ENCODE peak calls at places on chromosomes 2 and 18, in six cellular contexts. J is Panc1, C is IMR-90, O is OCI-LY7, S is HepG2, N is cardiac muscle cell. T is an unnamed sample.

GRCh38 chr2:104901037-104901851 is 47.3 kb downstream of the POU3F3 start:
- DNase-seq in J (no peak), C (no peak), O (no peak), S (no peak), N (no peak), T (no peak)

GRCh38 chr2:1496394-1496821 is 83.1 kb downstream of the TPO start:
- DNase-seq in J (no peak), C (no peak), O (no peak), S (no peak), N (no peak), T (no peak)

GRCh38 chr2:172448544-172449267 is 21.3 kb downstream of the ITGA6 start:
- DNase-seq in J (no peak), C (no peak), O (no peak), S (no peak), N (no peak), T (no peak)

GRCh38 chr2:176085861-176086771 is 2.4 kb upstream of the EVX2 start:
- DNase-seq in J (no peak), C (peak), O (no peak), S (peak), N (peak), T (no peak)

GRCh38 chr2:222033541-222033940 is 265.3 kb downstream of the PAX3 start:
- DNase-seq in J (no peak), C (no peak), O (no peak), S (no peak), N (no peak), T (no peak)

GRCh38 chr2:10987439-10987838 is 75.7 kb downstream of the KCNF1 start:
- DNase-seq in J (no peak), C (no peak), O (no peak), S (no peak), N (no peak), T (no peak)

GRCh38 chr2:152441961-152442360 is 107.0 kb downstream of the FMNL2 start:
- DNase-seq in J (no peak), C (no peak), O (no peak), S (no peak), N (no peak), T (no peak)

GRCh38 chr2:168538534-168538933 is 82.5 kb downstream of the CERS6 start:
- DNase-seq in J (no peak), C (no peak), O (no peak), S (no peak), N (no peak), T (no peak)

GRCh38 chr2:38174646-38175096 is 98.7 kb upstream of the CYP1B1 start:
- DNase-seq in J (no peak), C (peak), O (no peak), S (no peak), N (no peak), T (peak)

GRCh38 chr2:23549051-23549450 is 164.1 kb downstream of the KLHL29 start:
- DNase-seq in J (no peak), C (no peak), O (no peak), S (no peak), N (peak), T (no peak)

GRCh38 chr2:142675398-142675797 is 202.1 kb upstream of the KYNU start:
- DNase-seq in J (no peak), C (peak), O (no peak), S (no peak), N (no peak), T (no peak)

GRCh38 chr18:70457223-70457622 is 168.4 kb downstream of the SOCS6 start:
- DNase-seq in J (no peak), C (no peak), O (no peak), S (no peak), N (no peak), T (no peak)

GRCh38 chr2:142033393-142033792 is 97.4 kb downstream of the LRP1B start:
- DNase-seq in J (no peak), C (no peak), O (no peak), S (no peak), N (peak), T (no peak)

GRCh38 chr18:75407468-75408437 is 19.8 kb downstream of the SMIM21 start:
- DNase-seq in J (no peak), C (peak), O (no peak), S (no peak), N (no peak), T (peak)

GRCh38 chr2:100554788-100555407 is 7.9 kb upstream of the PDCL3 start:
- DNase-seq in J (no peak), C (no peak), O (no peak), S (no peak), N (no peak), T (no peak)

GRCh38 chr2:233451950-233452349 is 97.7 kb downstream of the DGKD start:
- DNase-seq in J (no peak), C (no peak), O (no peak), S (no peak), N (no peak), T (no peak)

GRCh38 chr2:239889641-239890055 is 135.5 kb downstream of the NDUFA10 start:
- DNase-seq in J (no peak), C (no peak), O (no peak), S (no peak), N (no peak), T (no peak)

GRCh38 chr2:37631698-37632097 is 39.7 kb downstream of the CDC42EP3 start:
- DNase-seq in J (no peak), C (no peak), O (no peak), S (no peak), N (no peak), T (no peak)

GRCh38 chr2:165499131-165499530 is 29.6 kb downstream of the CSRNP3 start:
- DNase-seq in J (no peak), C (no peak), O (no peak), S (no peak), N (no peak), T (no peak)

GRCh38 chr2:191688934-191689695 is 11.2 kb downstream of the NABP1 start:
- DNase-seq in J (no peak), C (peak), O (no peak), S (peak), N (no peak), T (no peak)

GRCh38 chr18:2914844-2915243 is 68.0 kb downstream of the EMILIN2 start:
- DNase-seq in J (no peak), C (peak), O (no peak), S (no peak), N (no peak), T (no peak)

GRCh38 chr18:33334781-33335180 is 105.7 kb downstream of the CCDC178 start:
- DNase-seq in J (no peak), C (no peak), O (no peak), S (no peak), N (no peak), T (no peak)

GRCh38 chr2:226611944-226612318 is 187.7 kb downstream of the IRS1 start:
- DNase-seq in J (no peak), C (peak), O (no peak), S (no peak), N (no peak), T (no peak)

GRCh38 chr2:225894240-225894980 is 494.9 kb downstream of the NYAP2 start:
- DNase-seq in J (peak), C (peak), O (no peak), S (peak), N (no peak), T (peak)

GRCh38 chr18:7034924-7035323 is 82.7 kb downstream of the LAMA1 start:
- DNase-seq in J (no peak), C (no peak), O (no peak), S (no peak), N (no peak), T (no peak)

GRCh38 chr18:7037470-7037869 is 80.1 kb downstream of the LAMA1 start:
- DNase-seq in J (no peak), C (no peak), O (no peak), S (no peak), N (no peak), T (no peak)

GRCh38 chr18:7035807-7036206 is 81.8 kb downstream of the LAMA1 start:
- DNase-seq in J (no peak), C (no peak), O (no peak), S (no peak), N (no peak), T (no peak)

GRCh38 chr18:7032537-7032936 is 85.1 kb downstream of the LAMA1 start:
- DNase-seq in J (no peak), C (no peak), O (no peak), S (no peak), N (no peak), T (no peak)

DNA sequence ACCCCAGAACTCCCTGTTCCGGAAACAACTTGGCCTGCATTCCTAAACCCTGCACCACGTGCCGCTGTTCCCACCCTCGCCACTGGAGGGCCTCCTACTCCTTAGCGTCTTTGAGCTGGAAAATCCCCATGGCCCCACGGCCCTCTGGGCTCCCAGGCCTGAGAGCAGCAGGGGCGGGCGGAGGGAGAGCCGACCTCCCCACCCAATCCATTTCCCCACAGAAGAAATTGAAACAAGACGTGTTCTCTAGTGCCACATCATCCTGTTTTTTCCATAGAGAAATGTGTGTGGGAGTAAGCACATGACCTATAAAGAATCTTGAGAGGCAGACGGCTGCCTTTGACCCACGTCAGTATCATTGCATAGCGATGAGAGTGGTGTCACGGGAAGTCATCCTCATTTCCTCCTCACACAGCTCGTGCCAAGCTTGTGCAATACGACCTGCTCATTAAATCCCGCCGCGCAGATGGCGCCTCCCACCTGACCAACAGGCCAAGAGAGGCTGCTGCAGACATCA is 79.2 kb downstream of the LAMA1 start:
- DNase-seq in J (peak), C (peak), O (peak), S (peak), N (peak), T (peak)
- TF ChIP-seq CTCF in J (peak), C (peak), O (peak), S (peak), N (peak), T (peak)

DNA sequence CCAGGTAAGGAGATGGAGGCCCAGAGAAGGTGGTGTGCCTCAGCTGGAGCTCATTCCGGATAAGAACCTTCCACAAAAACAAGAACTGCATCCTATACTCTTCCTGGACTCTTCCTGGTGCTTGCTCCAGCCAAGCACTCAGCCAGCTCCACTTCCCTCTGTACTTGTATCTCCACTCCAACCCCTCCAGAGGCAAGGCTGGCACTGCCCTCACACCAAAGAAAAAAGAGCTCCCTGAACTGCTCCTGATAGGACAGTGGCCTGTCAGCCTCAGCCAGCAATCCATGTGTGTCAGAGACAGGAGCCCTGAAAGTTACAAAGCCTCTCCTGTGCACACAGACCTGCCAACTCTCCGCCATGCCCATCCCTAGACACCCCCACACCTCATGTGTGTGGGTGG is 248.1 kb downstream of the CELF4 start:
- DNase-seq in J (no peak), C (no peak), O (no peak), S (no peak), N (no peak), T (no peak)
- H3K27ac ChIP-seq in J (no peak), C (no peak), O (no peak), S (no peak), N (no peak), T (no peak)

GRCh38 chr2:27024812-27025211 is 8.0 kb upstream of the TMEM214 start:
- DNase-seq in J (no peak), C (no peak), O (no peak), S (no peak), N (no peak), T (no peak)
- TF ChIP-seq CTCF in J (no peak), C (no peak), O (no peak), S (peak), N (peak), T (no peak)

DNA sequence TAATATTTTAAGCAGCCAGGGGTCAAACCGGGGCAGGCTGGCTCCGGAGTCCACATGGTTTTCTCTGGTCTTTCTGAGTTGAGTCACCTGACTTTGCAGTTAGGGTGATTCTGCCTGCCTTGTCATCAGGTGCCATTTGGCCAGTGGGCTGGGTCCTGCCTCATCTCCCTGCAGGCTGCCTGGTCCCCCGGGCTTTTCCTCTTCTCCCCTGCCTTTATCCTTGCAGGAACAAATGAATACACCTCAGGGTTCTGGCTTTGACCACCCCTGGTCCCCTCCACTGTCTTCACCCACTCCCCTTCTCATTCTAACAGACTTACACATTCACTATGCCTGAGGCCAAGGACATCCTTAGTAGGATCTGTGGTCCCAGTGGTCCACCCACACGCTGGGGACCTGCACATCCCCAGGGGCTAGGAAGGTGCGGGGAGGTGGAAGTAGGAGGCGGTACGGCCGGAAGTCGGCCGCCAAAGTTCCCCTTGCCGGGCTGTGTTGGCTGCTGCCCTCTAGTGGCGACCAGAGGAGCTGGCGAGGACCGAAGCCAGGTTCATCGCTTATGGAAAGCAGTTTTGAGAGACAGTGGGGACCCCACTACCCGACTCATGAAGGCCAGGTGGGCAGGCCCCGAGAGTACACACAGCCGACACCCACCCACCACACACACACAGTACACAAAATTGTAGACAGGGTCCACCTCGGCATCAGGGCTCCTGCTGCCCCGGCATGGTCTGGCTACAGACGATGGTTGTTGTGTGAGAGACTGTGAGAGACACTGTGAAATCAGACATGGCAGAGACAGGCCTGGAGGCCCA is 6.3 kb upstream of the TEX261 start:
- DNase-seq in J (no peak), C (peak), O (peak), S (peak), N (peak), T (no peak)
- H3K27ac ChIP-seq in J (peak), C (no peak), O (no peak), S (no peak), N (no peak), T (no peak)

DNA sequence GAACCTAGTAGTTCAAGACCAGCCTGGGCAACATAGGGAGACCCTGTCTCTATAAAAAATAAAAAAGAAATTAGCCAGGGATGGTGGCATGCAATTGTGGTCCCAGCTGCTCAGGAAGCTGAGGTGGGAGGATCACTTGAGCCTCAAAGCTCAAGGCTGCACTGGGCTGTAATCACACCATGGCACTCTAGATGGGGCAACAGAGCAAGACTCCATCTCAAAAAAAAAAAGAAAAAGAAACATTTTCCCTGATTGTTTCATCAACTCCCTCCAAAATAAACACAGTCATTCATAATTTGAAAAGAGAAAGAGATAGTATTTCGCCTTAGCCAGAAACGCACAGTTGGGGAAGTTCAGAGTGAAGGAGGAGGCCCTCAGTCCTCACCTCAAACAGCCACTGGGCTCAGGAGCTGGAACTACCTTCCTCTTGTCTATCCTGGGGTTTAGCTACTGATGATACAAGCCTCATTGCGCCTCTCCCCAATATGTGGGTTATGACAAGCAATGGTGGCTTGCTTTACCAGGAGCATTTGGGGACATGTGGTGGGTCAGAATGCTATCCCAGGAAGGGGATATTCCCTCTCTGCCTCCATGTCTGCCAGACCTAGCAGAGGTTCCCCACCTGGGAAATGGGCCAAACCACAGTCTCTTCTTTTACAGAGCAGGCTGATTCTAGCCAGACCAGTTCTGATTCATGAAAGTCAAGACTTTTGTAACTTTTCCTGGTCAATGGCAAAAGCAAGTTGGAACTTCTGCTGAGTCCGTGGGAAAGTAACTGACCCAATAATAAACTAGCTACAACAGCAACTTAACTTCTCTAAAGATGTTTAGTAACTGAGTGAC is 22.2 kb upstream of the TMEM87B start:
- DNase-seq in J (no peak), C (peak), O (no peak), S (no peak), N (no peak), T (no peak)
- TF ChIP-seq CTCF in J (peak), C (no peak), O (no peak), S (no peak), N (peak), T (no peak)

GRCh38 chr2:217840522-217840921 is 162.3 kb downstream of the TNS1 start:
- DNase-seq in J (no peak), C (no peak), O (no peak), S (no peak), N (no peak), T (no peak)
- H3K27ac ChIP-seq in J (no peak), C (no peak), O (no peak), S (no peak), N (no peak), T (no peak)

DNA sequence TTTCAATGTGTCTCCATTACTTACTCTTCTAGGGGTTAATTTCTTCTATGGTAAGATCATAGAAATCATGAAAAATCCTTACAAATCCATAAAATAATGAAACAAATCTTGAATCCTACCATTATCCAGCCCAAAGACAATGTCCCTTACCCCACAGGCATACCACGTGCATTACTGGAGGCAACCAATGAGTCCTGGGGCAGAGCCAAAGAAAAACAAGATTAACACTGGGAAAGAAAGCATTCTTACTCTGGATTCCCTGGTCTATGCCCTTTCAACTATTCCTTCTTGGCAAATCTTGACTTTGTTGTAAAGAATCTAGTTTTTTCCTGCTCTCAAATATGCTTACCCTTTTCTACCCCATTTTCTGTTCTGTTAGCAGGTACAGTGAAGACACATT is 3.1 kb upstream of the GALNT1 start:
- DNase-seq in J (no peak), C (peak), O (no peak), S (no peak), N (no peak), T (no peak)
- TF ChIP-seq CTCF in J (no peak), C (no peak), O (no peak), S (no peak), N (no peak), T (no peak)

GRCh38 chr2:237201461-237202287 is 116.0 kb downstream of the COPS8 start:
- DNase-seq in J (no peak), C (peak), O (no peak), S (peak), N (no peak), T (no peak)

GRCh38 chr2:237199577-237199976 is 113.9 kb downstream of the COPS8 start:
- DNase-seq in J (no peak), C (no peak), O (peak), S (no peak), N (no peak), T (no peak)

GRCh38 chr2:237200462-237200861 is 114.8 kb downstream of the COPS8 start:
- DNase-seq in J (no peak), C (no peak), O (no peak), S (no peak), N (no peak), T (no peak)

GRCh38 chr2:237205111-237205541 is 119.4 kb downstream of the COPS8 start:
- DNase-seq in J (no peak), C (peak), O (no peak), S (no peak), N (no peak), T (no peak)

DNA sequence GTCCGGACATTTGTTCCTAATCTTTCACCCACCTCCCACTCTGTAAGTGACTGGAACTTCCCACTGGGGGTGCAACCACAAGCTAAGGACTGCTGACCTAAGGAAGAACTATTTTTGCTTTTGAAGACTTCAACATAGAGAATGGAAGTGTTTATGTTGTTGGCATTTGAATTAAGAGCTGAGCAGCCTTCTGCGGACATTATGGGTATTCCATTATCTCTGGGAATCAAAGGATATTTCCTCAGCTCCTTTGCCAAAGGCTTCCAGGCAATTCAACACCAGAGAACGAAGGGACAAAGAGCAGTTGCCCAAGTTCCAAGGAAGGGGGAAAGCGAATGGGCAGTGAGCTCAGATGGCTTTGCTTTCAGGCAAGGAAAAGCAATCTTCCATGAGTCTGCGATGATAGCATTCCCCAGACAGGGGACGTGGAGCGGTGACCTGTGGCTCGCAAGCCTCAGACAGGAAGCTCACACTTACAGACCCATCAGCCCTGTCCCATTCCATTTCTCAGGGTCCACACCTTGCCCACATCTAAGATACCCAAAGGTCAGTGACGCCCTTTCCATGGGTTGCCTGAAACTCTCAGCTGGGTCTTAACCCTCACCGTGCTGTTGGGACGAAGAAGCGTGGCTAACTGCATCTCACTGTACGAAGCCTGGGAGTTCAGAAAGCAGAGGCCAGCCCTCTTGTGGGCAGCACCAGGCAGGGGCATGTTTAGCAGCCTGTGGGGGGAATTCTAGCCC is 116.8 kb downstream of the COPS8 start:
- DNase-seq in J (no peak), C (no peak), O (no peak), S (no peak), N (no peak), T (no peak)
- H3K27ac ChIP-seq in J (peak), C (peak), O (no peak), S (no peak), N (no peak), T (peak)

T was measured in AG04450.